ENCODE peak calls at places on chromosomes 3 and 15, in five cellular contexts. R is stomach, L is PC-9, X is pancreas, M is tibial nerve. D is an unnamed sample.

GRCh38 chr15:48972750-48973503 is 9.2 kb upstream of the SHC4 start:
- DNase-seq in R (no peak), L (no peak), X (peak), M (no peak), D (no peak)

GRCh38 chr3:58670506-58671125 is 4.0 kb upstream of the FAM3D start:
- DNase-seq in R (no peak), L (no peak), X (no peak), M (no peak), D (peak)

GRCh38 chr3:15217841-15218267 is 11.8 kb downstream of the CAPN7 start:
- DNase-seq in R (no peak), L (no peak), X (no peak), M (no peak), D (no peak)

GRCh38 chr3:20041197-20041780 is 1.0 kb downstream of the KAT2B start:
- DNase-seq in R (peak), L (peak), X (peak), M (peak), D (peak)

GRCh38 chr3:115628075-115628412 is 4.7 kb downstream of the GAP43 start:
- DNase-seq in R (no peak), L (no peak), X (no peak), M (no peak), D (no peak)

GRCh38 chr3:14680716-14681115 is 5.8 kb downstream of the C3orf20 start:
- DNase-seq in R (no peak), L (no peak), X (no peak), M (no peak), D (no peak)

GRCh38 chr3:11384074-11384473 is 111.9 kb downstream of the ATG7 start:
- DNase-seq in R (no peak), L (no peak), X (no peak), M (no peak), D (no peak)

GRCh38 chr3:146184616-146185015 is 23.6 kb upstream of the PLOD2 start:
- DNase-seq in R (peak), L (peak), X (no peak), M (no peak), D (no peak)

GRCh38 chr15:44712108-44713005 is 1.0 kb downstream of the B2M start:
- DNase-seq in R (peak), L (peak), X (peak), M (peak), D (no peak)

GRCh38 chr15:72358532-72359180 is 17.2 kb downstream of the HEXA start:
- DNase-seq in R (peak), L (peak), X (no peak), M (peak), D (no peak)

DNA sequence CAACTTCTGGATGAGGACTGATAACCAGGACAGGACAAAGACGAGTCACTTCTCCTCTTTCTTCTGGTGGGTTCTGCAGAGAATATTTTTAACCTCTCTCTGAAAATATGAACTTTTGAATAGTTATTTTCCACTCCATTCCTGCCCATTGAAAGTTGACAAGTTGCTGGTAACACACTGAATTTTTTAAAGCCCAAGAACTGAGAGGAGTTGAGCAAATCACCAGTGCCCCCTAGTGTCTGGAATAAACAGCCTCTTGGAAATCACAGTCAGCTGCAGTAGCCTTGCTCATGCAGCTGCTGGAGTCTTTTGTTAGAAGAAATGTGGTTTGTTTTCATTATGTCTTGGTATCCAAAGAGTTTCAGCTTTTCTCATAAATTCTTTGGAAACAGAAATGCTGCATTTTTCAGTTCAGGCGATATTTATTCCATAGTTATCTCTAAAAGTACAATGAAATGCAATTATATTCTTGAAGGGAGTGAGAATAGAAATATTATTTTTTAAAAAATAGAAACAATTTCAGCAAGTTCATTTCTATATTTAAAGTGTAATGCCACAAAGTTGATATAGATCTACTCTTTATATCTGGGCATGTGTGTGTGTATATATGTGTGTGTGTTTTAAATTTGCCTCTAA is 741.0 kb upstream of the CBLB start:
- DNase-seq in R (peak), L (peak), X (no peak), M (peak), D (peak)
- TF ChIP-seq CTCF in R (peak), L (peak), X (peak), M (peak), D (peak)

GRCh38 chr15:50146661-50147060 is 27.6 kb upstream of the ATP8B4 start:
- DNase-seq in R (no peak), L (no peak), X (no peak), M (no peak), D (no peak)

GRCh38 chr15:50150851-50151250 is 31.1 kb upstream of the SLC27A2 start:
- DNase-seq in R (no peak), L (no peak), X (no peak), M (no peak), D (no peak)

GRCh38 chr15:50149090-50149489 is 30.1 kb upstream of the ATP8B4 start:
- DNase-seq in R (no peak), L (no peak), X (no peak), M (no peak), D (no peak)

GRCh38 chr15:50150349-50150748 is 31.3 kb upstream of the ATP8B4 start:
- DNase-seq in R (no peak), L (no peak), X (no peak), M (no peak), D (no peak)

DNA sequence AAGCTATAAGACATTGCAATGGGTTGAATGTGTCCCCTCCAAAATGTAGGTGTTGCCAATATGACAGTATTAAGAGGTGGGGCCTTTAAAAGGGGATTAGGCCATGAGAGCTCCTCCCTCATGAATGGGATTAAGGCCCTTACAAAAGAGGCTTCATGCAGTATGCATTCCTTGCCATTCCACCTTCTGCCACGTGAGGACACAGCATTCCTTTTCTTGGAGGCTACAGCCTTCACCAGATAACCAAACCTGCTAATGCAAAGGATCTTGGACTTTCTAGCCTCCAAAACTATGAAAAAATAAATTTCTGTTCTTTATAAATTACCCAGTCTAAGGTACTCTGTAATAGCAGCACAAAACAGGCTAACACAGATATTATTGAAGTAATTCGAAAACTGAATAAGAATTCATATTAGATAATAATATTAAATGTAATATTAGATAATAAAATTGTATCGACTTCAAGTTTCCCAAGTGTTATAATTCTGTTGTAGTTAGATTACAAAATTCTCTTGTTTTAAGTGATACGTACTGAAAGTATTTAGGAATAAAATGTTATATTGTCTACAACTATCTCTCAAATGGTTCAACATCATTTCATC is 29.4 kb upstream of the ATP8B4 start:
- DNase-seq in R (no peak), L (peak), X (no peak), M (no peak), D (peak)
- TF ChIP-seq CTCF in R (no peak), L (peak), X (no peak), M (peak), D (peak)

GRCh38 chr3:137304313-137305056 is 346.7 kb downstream of the IL20RB start:
- DNase-seq in R (no peak), L (no peak), X (no peak), M (no peak), D (peak)
- TF ChIP-seq CTCF in R (no peak), L (no peak), X (no peak), M (no peak), D (no peak)

GRCh38 chr3:185779461-185779860 is 45.4 kb downstream of the IGF2BP2 start:
- DNase-seq in R (no peak), L (no peak), X (no peak), M (no peak), D (no peak)

GRCh38 chr3:185778821-185779220 is 46.0 kb downstream of the IGF2BP2 start:
- DNase-seq in R (no peak), L (no peak), X (no peak), M (no peak), D (no peak)

GRCh38 chr3:185781759-185782158 is 43.1 kb downstream of the IGF2BP2 start:
- DNase-seq in R (no peak), L (no peak), X (no peak), M (no peak), D (no peak)

GRCh38 chr3:185778069-185778468 is 46.8 kb downstream of the IGF2BP2 start:
- DNase-seq in R (no peak), L (no peak), X (no peak), M (no peak), D (no peak)
- TF ChIP-seq CTCF in R (no peak), L (no peak), X (no peak), M (no peak), D (no peak)

DNA sequence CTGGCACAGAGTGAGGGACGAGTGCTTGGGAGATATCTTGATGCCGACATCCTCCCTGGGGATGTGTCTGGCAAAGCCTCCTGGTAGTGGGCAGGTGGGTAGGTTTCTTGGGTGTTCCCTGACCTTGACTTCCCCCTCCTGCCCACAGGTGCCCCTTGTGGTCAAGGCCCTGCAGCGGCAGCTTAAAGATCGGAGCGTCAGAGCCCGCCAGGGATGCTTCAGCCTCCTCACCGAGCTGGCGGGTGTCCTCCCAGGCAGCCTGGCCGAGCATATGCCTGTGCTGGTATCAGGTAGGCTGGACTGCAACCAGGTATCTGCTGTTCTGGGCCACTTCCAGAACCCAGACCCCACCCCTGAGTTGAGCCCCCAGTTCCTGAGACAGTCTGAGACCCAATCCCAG is 19.2 kb downstream of the CAND2 start:
- DNase-seq in R (no peak), L (no peak), X (no peak), M (no peak), D (no peak)
- TF ChIP-seq CTCF in R (no peak), L (no peak), X (no peak), M (no peak), D (no peak)

GRCh38 chr15:84783493-84784251 is 33.5 kb upstream of the ALPK3 start:
- DNase-seq in R (no peak), L (no peak), X (no peak), M (no peak), D (no peak)
- TF ChIP-seq CTCF in R (no peak), L (no peak), X (no peak), M (no peak), D (no peak)

DNA sequence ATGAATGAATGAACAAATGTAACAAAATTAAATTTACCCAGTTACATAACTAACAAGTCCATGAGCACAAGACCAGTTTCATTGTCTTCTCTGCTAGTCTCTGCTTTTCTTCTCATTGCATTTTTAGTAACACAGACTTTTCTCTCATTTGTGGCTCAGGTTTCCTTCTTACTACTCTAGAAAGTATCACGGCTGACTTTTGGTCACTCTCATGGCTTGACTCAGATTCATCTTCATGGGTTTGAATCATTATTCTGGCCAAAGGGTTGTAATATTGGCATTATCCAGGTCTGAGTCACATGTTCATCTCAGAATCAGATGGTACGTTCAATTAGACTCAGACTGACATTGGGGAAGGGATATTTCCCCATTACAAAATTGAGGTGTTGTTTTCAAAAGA is 121.5 kb upstream of the SATB1 start:
- DNase-seq in R (no peak), L (no peak), X (no peak), M (no peak), D (no peak)
- TF ChIP-seq CTCF in R (no peak), L (no peak), X (no peak), M (no peak), D (no peak)

DNA sequence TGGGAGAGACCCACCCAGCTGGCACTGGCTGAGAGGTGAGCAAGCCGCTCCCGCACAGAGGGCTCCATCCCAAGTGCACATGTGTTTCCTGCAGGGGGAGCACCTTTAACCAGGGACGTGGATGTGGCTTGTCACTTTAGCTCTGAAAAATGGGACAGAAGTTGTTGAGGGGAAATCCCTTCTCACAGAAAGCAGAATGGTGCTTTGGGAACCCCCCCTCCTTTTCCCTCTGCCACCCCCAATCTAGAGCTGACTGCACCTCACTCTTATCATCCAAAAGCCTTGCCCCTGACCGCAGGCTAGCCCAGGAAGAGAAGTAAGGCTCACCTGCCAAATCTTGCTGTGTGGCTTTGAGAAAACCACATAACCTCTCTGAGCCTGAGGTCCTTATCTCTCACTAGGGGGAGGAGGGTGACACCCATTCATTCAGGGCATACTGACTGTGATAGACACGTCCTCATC is 77.9 kb downstream of the RPN1 start:
- DNase-seq in R (no peak), L (peak), X (no peak), M (no peak), D (no peak)
- TF ChIP-seq CTCF in R (peak), L (peak), X (no peak), M (no peak), D (peak)

DNA sequence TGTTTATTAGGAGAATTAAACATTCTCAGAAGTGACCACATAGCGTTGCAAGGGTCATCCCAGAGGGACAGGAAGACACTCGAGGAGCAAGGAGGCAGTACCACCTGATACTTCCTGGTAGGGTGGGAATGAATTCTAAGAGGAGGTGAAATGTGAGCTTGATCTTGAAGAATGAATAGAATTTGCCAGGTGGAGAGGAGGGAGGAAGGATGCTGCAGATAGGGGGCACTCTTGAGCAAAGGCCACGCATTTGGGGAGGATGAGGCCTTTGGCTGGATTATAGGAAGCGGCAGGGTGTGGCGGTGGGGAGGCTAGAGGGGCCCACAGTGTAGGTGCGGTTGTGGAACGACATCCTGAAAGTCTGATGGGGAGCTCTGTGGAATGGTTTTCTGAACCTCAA is 33.5 kb downstream of the CHCHD6 start:
- DNase-seq in R (no peak), L (no peak), X (no peak), M (no peak), D (no peak)
- TF ChIP-seq CTCF in R (no peak), L (peak), X (no peak), M (no peak), D (no peak)